ENCODE peak calls at places on chromosomes 5 and 9, in five cellular contexts. G is tibial nerve, B is SK-N-SH, T is GM12878, H is transverse colon. J is an unnamed sample.

GRCh38 chr5:90488791-90489190 is 14.1 kb downstream of the POLR3G start:
- DNase-seq in G (no peak), B (no peak), T (no peak), H (no peak), J (no peak)

GRCh38 chr5:37814699-37815098 is 25.1 kb downstream of the GDNF start:
- DNase-seq in G (no peak), B (no peak), T (no peak), H (no peak), J (no peak)

GRCh38 chr9:136507221-136507991 is 24.6 kb upstream of the SEC16A start:
- DNase-seq in G (no peak), B (no peak), T (no peak), H (no peak), J (no peak)

GRCh38 chr9:6901179-6901578 is 143.4 kb downstream of the KDM4C start:
- DNase-seq in G (no peak), B (no peak), T (no peak), H (no peak), J (no peak)

GRCh38 chr5:3195991-3196390 is 399.6 kb upstream of the IRX1 start:
- DNase-seq in G (no peak), B (no peak), T (no peak), H (no peak), J (no peak)

GRCh38 chr5:149114403-149115312 is 26.6 kb upstream of the ABLIM3 start:
- DNase-seq in G (peak), B (peak), T (no peak), H (peak), J (peak)

GRCh38 chr5:87951661-87952060 is 317.0 kb downstream of the TMEM161B start:
- DNase-seq in G (no peak), B (no peak), T (no peak), H (no peak), J (no peak)

GRCh38 chr5:7927466-7928375 is 58.8 kb downstream of the MTRR start:
- DNase-seq in G (no peak), B (peak), T (no peak), H (peak), J (peak)

GRCh38 chr5:56815657-56816545 is 552 bp downstream of the MAP3K1 start:
- DNase-seq in G (no peak), B (peak), T (no peak), H (peak), J (peak)

GRCh38 chr9:134130503-134131375 is 5.1 kb upstream of the WDR5 start:
- DNase-seq in G (peak), B (no peak), T (no peak), H (peak), J (peak)

GRCh38 chr5:138743506-138743905 is 9.7 kb upstream of the CTNNA1 start:
- DNase-seq in G (no peak), B (no peak), T (no peak), H (no peak), J (no peak)

GRCh38 chr9:69476016-69476415 is 151.0 kb downstream of the ENTREP1 start:
- DNase-seq in G (no peak), B (no peak), T (no peak), H (no peak), J (no peak)

GRCh38 chr9:2622361-2623045 is 916 bp downstream of the VLDLR start:
- DNase-seq in G (no peak), B (peak), T (no peak), H (peak), J (peak)

GRCh38 chr5:181204561-181205401 is at the start of gene TRIM7:
- DNase-seq in G (no peak), B (peak), T (no peak), H (peak), J (peak)

GRCh38 chr5:141420855-141421488 is at the start of gene PCDHGA11:
- DNase-seq in G (no peak), B (no peak), T (peak), H (no peak), J (no peak)

GRCh38 chr9:132949709-132950108 is 5.3 kb upstream of the TSC1 start:
- DNase-seq in G (no peak), B (no peak), T (no peak), H (no peak), J (no peak)

GRCh38 chr5:140342287-140342686 is 4.1 kb downstream of the HBEGF start:
- DNase-seq in G (no peak), B (no peak), T (peak), H (no peak), J (no peak)

GRCh38 chr5:96459313-96460109 is 26.5 kb upstream of the PCSK1 start:
- DNase-seq in G (no peak), B (no peak), T (no peak), H (no peak), J (no peak)

GRCh38 chr5:2607622-2608021 is 143.9 kb downstream of the IRX2 start:
- DNase-seq in G (no peak), B (no peak), T (no peak), H (no peak), J (no peak)

GRCh38 chr5:10607666-10608442 is 44.0 kb downstream of the ANKRD33B start:
- DNase-seq in G (peak), B (no peak), T (peak), H (peak), J (no peak)

GRCh38 chr9:3968891-3969290 is 331.0 kb downstream of the GLIS3 start:
- DNase-seq in G (no peak), B (no peak), T (no peak), H (no peak), J (no peak)

GRCh38 chr5:151072234-151073025 is 8.4 kb downstream of the TNIP1 start:
- DNase-seq in G (no peak), B (no peak), T (no peak), H (no peak), J (no peak)

DNA sequence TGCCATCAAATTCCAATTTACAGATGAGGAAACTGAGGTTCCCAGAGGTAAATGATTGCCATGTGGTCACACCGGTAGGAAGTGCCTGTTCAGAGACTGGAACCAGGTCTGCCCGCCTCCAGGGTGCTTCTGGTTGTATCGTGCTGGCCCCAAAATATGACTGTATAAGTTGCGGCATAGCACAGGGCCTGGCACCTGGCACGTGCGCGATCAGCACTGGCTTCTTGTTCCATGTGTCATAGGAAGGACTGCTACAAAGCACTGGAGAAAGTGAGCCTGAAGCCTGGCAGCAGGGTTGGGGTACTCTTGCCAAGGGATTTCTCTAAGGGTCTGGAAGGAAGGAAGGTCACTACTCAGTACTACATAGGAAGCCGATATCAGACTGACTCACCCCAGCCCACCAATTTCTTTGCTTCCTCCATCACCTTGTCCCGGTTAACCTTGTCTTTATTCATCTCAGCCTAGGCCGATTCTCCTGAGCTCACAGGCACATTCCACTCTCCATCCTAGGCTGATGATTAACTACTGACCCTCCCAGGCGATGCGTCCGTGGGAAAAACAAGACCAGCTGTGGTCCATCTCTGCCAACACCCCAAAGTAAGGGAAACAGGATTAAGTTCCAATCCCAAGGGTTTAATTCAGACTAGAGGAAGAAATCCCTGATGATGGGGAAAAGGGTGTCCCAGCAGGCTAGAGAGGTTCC is 1.8 kb downstream of the HRH2 start:
- DNase-seq in G (no peak), B (no peak), T (no peak), H (no peak), J (no peak)
- H3K4me3 ChIP-seq in G (no peak), B (no peak), T (no peak), H (no peak), J (peak)

GRCh38 chr9:110427497-110428104 is 89.9 kb upstream of the TXNDC8 start:
- DNase-seq in G (no peak), B (peak), T (no peak), H (peak), J (peak)
- TF ChIP-seq EP300 in G (no peak), B (no peak), T (no peak), H (no peak), J (no peak)

DNA sequence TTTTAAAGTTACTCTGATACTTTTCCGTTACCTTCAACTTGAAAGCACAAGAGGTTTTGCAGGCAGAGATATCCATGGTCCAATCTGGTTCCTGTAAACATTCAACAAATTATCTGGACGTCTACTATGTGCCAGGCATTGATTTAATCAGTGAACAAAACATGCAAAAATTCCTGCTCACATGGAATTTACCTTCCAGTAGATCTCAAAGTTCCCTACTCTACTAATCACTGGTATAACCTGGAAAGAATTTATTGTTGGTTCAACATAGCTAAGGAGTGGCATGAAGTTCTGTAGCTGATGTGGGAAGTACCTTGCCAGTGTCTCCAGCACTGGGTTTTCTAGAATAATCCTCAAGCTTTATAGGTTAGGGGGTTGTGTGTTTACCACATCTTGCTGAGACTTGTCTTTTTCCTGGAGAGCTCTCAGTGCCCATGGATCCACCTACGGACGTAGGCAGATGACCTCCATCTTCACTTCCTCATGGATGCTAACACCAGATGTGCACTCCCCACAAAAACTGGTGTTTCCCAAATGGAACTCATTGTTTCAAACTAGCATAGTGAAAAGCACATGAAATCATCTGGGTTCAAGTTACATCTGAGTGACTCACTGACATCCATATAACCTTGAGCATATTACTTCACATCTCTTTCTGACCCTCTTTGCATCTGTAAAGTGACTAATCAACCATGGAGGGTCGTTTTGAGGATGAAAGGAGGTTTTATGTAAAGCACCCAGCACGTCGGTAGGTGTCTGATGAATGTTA is 10.0 kb downstream of the OCLN start:
- DNase-seq in G (no peak), B (no peak), T (no peak), H (no peak), J (no peak)
- H3K4me3 ChIP-seq in G (no peak), B (no peak), T (no peak), H (no peak), J (no peak)

GRCh38 chr5:65197899-65198776 is 283.6 kb downstream of the ADAMTS6 start:
- DNase-seq in G (no peak), B (no peak), T (no peak), H (no peak), J (no peak)
- TF ChIP-seq EP300 in G (no peak), B (no peak), T (no peak), H (no peak), J (no peak)

GRCh38 chr9:116112236-116112635 is 41.4 kb upstream of the PAPPA start:
- DNase-seq in G (no peak), B (no peak), T (no peak), H (no peak), J (no peak)

GRCh38 chr9:116116411-116116810 is 37.2 kb upstream of the PAPPA start:
- DNase-seq in G (no peak), B (no peak), T (no peak), H (no peak), J (no peak)

GRCh38 chr9:116115731-116116353 is 37.7 kb upstream of the PAPPA start:
- DNase-seq in G (no peak), B (no peak), T (no peak), H (no peak), J (no peak)
- H3K4me3 ChIP-seq in G (no peak), B (no peak), T (no peak), H (no peak), J (no peak)

GRCh38 chr9:129500166-129500862 is 120.6 kb downstream of the C9orf50 start:
- DNase-seq in G (no peak), B (peak), T (no peak), H (no peak), J (no peak)
- TF ChIP-seq EP300 in G (no peak), B (no peak), T (no peak), H (no peak), J (no peak)

DNA sequence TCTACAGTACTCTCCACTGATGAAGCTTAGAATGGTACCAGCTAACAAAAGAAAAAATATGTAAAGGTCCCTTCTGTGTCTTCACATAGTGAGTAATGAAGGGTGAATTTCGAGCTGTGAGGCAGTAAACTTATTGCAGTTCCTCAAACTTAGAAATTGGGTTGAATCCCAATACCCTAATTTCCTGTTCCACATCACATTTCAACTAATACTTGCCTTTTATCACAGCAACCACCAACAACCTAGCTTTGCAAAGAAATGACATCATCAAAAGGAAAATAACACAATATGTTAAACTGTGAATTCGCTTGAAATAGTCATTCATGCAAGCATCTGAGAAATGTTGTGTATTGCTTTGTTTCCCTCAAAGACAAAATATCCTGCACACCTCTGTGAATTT is 9.4 kb upstream of the TNFAIP8 start:
- DNase-seq in G (no peak), B (no peak), T (no peak), H (no peak), J (no peak)
- H3K4me3 ChIP-seq in G (no peak), B (no peak), T (peak), H (no peak), J (no peak)

DNA sequence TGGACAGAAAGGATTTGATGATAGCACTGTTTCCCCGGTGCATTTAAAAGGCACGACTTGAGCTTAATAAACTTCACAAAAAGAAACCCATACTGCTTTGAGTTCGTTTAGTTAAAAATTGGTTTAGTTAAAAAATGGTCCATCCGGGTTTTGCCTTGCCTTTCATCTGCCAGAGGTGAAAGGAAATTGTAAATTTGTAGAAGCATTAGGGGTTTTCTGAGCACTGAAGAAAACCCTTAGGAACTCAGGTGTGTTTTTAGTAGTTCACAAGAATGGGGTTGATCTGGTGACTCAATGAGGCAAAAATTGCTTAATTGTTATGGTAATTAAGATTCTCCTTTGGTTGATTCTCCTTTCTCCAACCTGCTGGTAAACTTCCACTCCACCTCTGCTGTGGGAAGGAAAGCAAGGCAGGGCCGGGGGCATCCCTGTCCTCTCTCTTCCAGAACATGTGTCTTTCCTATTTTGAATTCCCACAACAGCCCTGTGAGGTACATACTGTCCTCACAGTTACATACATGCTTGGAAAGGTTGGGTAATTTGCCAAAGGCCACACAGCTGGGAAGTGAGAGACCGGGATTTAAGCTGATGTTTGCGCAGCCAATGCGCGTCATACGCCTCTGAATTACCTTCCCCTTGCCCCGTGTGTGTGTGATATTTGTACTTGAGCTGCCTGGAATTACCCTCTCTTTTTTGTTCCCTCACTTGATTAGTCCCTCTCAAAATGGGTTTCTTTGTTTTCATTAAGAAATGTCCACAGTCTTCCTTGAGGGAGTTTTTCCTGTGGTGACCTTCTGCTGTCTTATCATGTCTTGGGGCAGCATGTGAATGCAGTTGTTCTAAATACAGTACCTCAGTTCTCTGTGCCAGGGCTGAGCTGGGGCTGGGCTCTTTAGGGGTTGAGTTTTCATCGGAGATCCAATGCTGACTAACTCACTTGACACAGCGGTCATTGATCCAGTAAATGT is 94.4 kb downstream of the ARHGAP26 start:
- DNase-seq in G (no peak), B (no peak), T (no peak), H (peak), J (peak)
- TF ChIP-seq EP300 in G (peak), B (no peak), T (no peak), H (peak), J (peak)